ENCODE peak calls at places on chromosomes 3 and 15, in four cellular contexts. D is SJSA1, Z is IMR-90, U is BE2C. X is an unnamed sample. For H3K4me1 and H3K9me3, the result is how much of the 10 kb centered on the place peaks cover.

GRCh38 chr15:87267798-87268197 is 988.7 kb downstream of the NTRK3 start:
- DNase-seq in D (no peak), U (no peak), Z (peak), X (no peak)

GRCh38 chr3:89586676-89587075 is 479.3 kb downstream of the EPHA3 start:
- DNase-seq in U (no peak), D (no peak), Z (no peak), X (no peak)

GRCh38 chr15:25736451-25736850 is 126.7 kb downstream of the ATP10A start:
- DNase-seq in U (no peak), D (no peak), Z (peak), X (no peak)

GRCh38 chr15:99121207-99121606 is 16.3 kb downstream of the SYNM start:
- DNase-seq in D (no peak), U (no peak), Z (no peak), X (no peak)

GRCh38 chr3:12662593-12663310 is 1.2 kb downstream of the RAF1 start:
- DNase-seq in D (peak), Z (peak), U (peak), X (no peak)

GRCh38 chr3:194133661-194134230 is 2.2 kb upstream of the HES1 start:
- DNase-seq in U (no peak), Z (peak), D (peak), X (no peak)

GRCh38 chr3:195421410-195421809 is 21.4 kb downstream of the ACAP2 start:
- DNase-seq in D (no peak), Z (peak), U (no peak), X (no peak)

GRCh38 chr15:29470794-29471193 is 201.2 kb upstream of the NSMCE3 start:
- DNase-seq in Z (no peak), D (no peak), U (no peak), X (no peak)

GRCh38 chr3:52434491-52435115 is 10.3 kb downstream of the SEMA3G start:
- DNase-seq in Z (no peak), U (no peak), D (no peak), X (no peak)

GRCh38 chr3:61030469-61031035 is 220.7 kb downstream of the FHIT start:
- DNase-seq in Z (no peak), D (no peak), U (no peak), X (no peak)

GRCh38 chr15:27828721-27829120 is 270.4 kb downstream of the OCA2 start:
- DNase-seq in Z (no peak), U (no peak), D (no peak), X (no peak)

GRCh38 chr3:5972586-5972985 is 785.1 kb downstream of the EDEM1 start:
- DNase-seq in D (no peak), Z (no peak), U (no peak), X (no peak)

GRCh38 chr3:184807549-184807948 is 4.4 kb upstream of the VPS8 start:
- DNase-seq in Z (peak), D (no peak), U (no peak), X (no peak)

GRCh38 chr3:192364296-192364695 is 363.0 kb downstream of the FGF12 start:
- DNase-seq in D (no peak), U (no peak), Z (no peak), X (no peak)

GRCh38 chr3:44058022-44058867 is 183.4 kb upstream of the TOPAZ1 start:
- DNase-seq in Z (peak), U (no peak), D (no peak), X (no peak)

GRCh38 chr3:55169161-55169560 is 241.3 kb upstream of the LRTM1 start:
- DNase-seq in U (no peak), Z (no peak), D (no peak), X (no peak)

GRCh38 chr3:53320697-53321096 is 26.6 kb downstream of the DCP1A start:
- DNase-seq in U (no peak), D (no peak), Z (peak), X (no peak)

GRCh38 chr15:32067115-32067514 is 36.8 kb downstream of the CHRNA7 start:
- DNase-seq in U (no peak), Z (no peak), D (no peak), X (no peak)

GRCh38 chr3:136330900-136331299 is 80.8 kb downstream of the PCCB start:
- DNase-seq in U (no peak), D (no peak), Z (no peak), X (no peak)

GRCh38 chr3:44114142-44114541 is 127.5 kb upstream of the TOPAZ1 start:
- DNase-seq in U (peak), D (peak), Z (peak), X (peak)

GRCh38 chr3:168659015-168659414 is 563.3 kb upstream of the GOLIM4 start:
- DNase-seq in Z (no peak), D (no peak), U (no peak), X (no peak)

GRCh38 chr3:27681249-27681748 is 40.8 kb downstream of the EOMES start:
- DNase-seq in Z (peak), U (peak), D (no peak), X (peak)

GRCh38 chr3:156825795-156826143 is 384 bp upstream of the LEKR1 start:
- DNase-seq in D (no peak), U (no peak), Z (no peak), X (no peak)

GRCh38 chr15:94327356-94327936 is 96.1 kb downstream of the MCTP2 start:
- DNase-seq in D (no peak), U (peak), Z (peak), X (no peak)

GRCh38 chr15:99296386-99296785 is 45.1 kb downstream of the LRRC28 start:
- DNase-seq in U (no peak), D (no peak), Z (no peak), X (no peak)

GRCh38 chr3:115819785-115820384 is 196.6 kb downstream of the GAP43 start:
- DNase-seq in U (peak), D (peak), Z (peak), X (peak)

GRCh38 chr3:160213181-160213580 is 12.0 kb upstream of the C3orf80 start:
- DNase-seq in U (no peak), D (no peak), Z (no peak), X (no peak)

GRCh38 chr3:14262867-14263266 is 84.2 kb downstream of the LSM3 start:
- DNase-seq in Z (no peak), D (no peak), U (no peak), X (no peak)
- H3K4me1 ChIP-seq in Z (under half), D (under half), U (under half), X (under half)

DNA sequence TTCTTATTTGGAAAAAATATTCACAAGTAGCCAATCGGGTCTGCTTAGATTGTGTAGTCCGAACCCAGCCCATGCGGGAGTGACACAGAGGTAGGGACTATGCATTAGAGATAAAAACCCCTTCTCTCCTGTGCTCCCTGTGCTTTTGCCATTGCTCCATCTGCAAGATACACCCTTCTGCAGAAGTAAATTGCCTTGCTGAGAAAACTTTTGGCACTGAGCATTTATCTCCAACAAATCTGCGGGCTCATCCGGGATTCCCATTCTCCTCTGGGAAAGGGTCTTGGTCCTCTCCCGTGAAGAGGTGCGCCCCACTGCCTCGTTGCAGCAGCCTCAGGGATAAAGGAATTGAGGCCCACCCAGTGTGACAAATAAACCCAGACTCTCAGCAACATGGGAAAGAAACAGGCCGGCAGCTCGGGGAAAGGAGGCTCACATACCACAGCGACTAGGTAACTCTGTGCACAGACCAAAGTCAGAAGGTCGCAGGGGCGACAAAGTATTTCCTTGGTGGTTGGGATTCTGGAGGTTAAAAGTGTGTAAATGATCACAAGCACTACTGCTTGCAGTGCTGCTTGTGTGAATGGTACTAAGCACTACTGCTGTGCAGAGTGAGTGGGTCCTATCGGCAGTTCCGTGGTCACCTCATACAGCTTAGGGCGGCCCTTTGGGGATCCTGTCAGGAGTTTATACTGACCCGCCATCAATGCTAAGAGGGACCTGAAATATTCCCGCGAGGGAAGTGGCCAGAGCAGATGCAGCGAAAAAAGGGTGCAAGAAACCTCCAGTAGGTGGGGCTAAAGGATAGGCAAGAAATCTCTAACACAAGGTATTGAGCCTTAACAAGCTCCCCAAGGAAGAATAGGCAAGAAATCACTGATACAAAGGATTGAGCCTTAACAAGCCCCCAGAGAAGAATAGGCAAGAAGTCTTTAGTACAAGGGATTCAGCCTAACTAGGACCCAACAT is 54.3 kb downstream of the GSK3B start:
- DNase-seq in U (peak), D (no peak), Z (no peak), X (peak)
- H3K9me3 ChIP-seq in U (under half), D (under half), Z (under half), X (under half)

DNA sequence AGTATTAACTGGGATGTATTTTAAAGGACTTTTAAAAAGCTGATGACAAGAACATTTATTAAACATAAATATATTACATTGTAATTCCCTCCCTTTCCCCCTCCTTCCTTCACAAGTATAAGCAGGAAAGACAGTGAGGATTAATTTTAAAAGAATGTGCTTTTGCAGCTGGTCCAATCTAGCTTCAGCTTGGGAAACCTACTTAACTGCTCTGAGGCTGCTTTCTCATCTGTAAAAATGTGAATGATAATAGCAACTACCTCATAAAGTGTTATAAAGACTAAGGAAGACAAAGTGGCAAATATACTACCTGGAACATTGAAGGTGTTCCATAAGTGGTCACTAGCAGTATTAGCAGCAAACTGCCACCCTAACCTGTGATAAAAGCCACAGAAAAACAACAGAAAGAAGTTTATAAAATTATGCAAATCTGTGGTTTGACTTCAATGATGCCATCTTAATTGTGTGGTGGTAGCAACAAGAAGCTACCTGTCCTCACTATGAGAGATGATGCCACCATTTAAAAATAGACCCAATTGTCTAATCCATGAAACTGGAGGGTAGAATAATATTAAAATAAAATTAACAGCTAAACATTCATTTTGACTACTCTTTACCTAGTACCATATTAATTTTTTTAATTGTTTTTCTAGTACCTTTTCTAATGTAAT is 20.0 kb downstream of the DHX36 start:
- DNase-seq in U (no peak), Z (peak), D (no peak), X (no peak)
- H3K4me1 ChIP-seq in U (under half), Z (under half), D (under half), X (under half)

GRCh38 chr3:112175037-112175436 is 42.0 kb upstream of the GCSAM start:
- DNase-seq in Z (no peak), D (no peak), U (no peak), X (no peak)
- H3K9me3 ChIP-seq in Z (under half), D (under half), U (under half), X (under half)

DNA sequence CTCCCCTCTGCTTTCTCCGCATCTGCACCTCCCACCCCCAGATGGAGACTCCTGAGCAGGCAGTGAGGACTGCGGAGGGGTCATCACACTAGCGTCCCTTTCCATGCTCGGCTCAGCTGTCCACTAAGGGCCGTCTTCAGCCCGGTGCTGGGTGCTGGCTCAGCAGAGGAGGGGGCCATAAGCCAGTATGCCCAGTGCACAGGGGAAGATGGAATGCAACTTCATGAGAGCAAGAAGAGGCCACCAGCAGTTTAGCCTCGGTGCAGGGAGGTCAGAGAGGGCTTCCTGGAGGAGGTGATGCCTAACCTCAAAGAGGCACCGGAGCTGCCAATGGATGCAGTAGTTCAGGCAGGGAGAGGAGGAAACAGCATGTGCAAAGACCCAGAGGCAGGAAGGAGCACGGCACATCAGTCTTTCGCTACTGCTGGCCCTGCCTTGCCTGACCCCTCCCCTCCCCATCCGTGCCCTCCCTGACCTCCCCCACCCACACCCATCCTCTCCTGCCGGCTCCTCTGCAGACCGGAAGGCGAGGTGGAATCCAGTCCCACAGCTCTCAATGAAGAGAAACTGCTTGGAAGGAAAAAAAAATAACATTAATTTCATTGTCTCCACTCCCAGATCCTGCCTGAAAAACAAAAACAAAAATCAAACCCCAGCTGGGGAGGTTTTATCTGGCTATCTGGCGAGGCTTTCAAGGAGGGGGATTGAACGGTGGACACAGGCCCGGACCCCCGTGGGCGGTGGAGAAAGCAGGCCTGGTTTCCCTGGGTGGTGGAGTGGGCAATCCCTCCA is 15.3 kb upstream of the PLXND1 start:
- DNase-seq in Z (no peak), U (no peak), D (no peak), X (no peak)
- H3K4me1 ChIP-seq in Z (under half), U (under half), D (under half), X (under half)